ENCODE peak calls at places on chromosomes 1 and 21, in ten cellular contexts. One of them, this sample, is unnamed.

GRCh38 chr1:156616463-156616862 is 2.8 kb upstream of the HAPLN2 start:
- DNase-seq in T-helper 9 cell: no peak
- DNase-seq in CD4-positive, CD25-positive, alpha-beta regulatory T cell: no peak
- DNase-seq in ascending aorta: no peak
- DNase-seq in HEK293T: peak
- DNase-seq in stromal cell of bone marrow: no peak
- DNase-seq in stomach: no peak
- DNase-seq in activated naive CD4-positive, alpha-beta T cell: no peak
- DNase-seq in right lobe of liver: no peak
- DNase-seq in GM12865: no peak
- DNase-seq in this sample: no peak

GRCh38 chr1:200242379-200243041 is 167.3 kb downstream of the ZNF281 start:
- DNase-seq in T-helper 9 cell: no peak
- DNase-seq in CD4-positive, CD25-positive, alpha-beta regulatory T cell: no peak
- DNase-seq in ascending aorta: no peak
- DNase-seq in HEK293T: peak
- DNase-seq in stromal cell of bone marrow: no peak
- DNase-seq in stomach: no peak
- DNase-seq in activated naive CD4-positive, alpha-beta T cell: no peak
- DNase-seq in right lobe of liver: no peak
- DNase-seq in GM12865: no peak
- DNase-seq in this sample: no peak

GRCh38 chr1:64404202-64404601 is 65.7 kb upstream of the CACHD1 start:
- DNase-seq in T-helper 9 cell: no peak
- DNase-seq in CD4-positive, CD25-positive, alpha-beta regulatory T cell: no peak
- DNase-seq in ascending aorta: no peak
- DNase-seq in HEK293T: no peak
- DNase-seq in stromal cell of bone marrow: no peak
- DNase-seq in stomach: no peak
- DNase-seq in activated naive CD4-positive, alpha-beta T cell: no peak
- DNase-seq in right lobe of liver: no peak
- DNase-seq in GM12865: no peak
- DNase-seq in this sample: no peak

GRCh38 chr1:169108897-169109560 is 2.5 kb downstream of the ATP1B1 start:
- DNase-seq in T-helper 9 cell: no peak
- DNase-seq in CD4-positive, CD25-positive, alpha-beta regulatory T cell: no peak
- DNase-seq in ascending aorta: no peak
- DNase-seq in HEK293T: no peak
- DNase-seq in stromal cell of bone marrow: no peak
- DNase-seq in stomach: peak
- DNase-seq in activated naive CD4-positive, alpha-beta T cell: no peak
- DNase-seq in right lobe of liver: peak
- DNase-seq in GM12865: peak
- DNase-seq in this sample: no peak

GRCh38 chr1:42146916-42147320 is 6.3 kb upstream of the GUCA2B start:
- DNase-seq in T-helper 9 cell: peak
- DNase-seq in CD4-positive, CD25-positive, alpha-beta regulatory T cell: peak
- DNase-seq in ascending aorta: no peak
- DNase-seq in HEK293T: peak
- DNase-seq in stromal cell of bone marrow: peak
- DNase-seq in stomach: peak
- DNase-seq in activated naive CD4-positive, alpha-beta T cell: peak
- DNase-seq in right lobe of liver: peak
- DNase-seq in GM12865: peak
- DNase-seq in this sample: peak

GRCh38 chr1:206957639-206958038 is 11.4 kb upstream of the PIGR start:
- DNase-seq in T-helper 9 cell: no peak
- DNase-seq in CD4-positive, CD25-positive, alpha-beta regulatory T cell: no peak
- DNase-seq in ascending aorta: no peak
- DNase-seq in HEK293T: no peak
- DNase-seq in stromal cell of bone marrow: no peak
- DNase-seq in stomach: no peak
- DNase-seq in activated naive CD4-positive, alpha-beta T cell: no peak
- DNase-seq in right lobe of liver: no peak
- DNase-seq in GM12865: no peak
- DNase-seq in this sample: no peak

GRCh38 chr1:38786040-38786436 is 73.5 kb downstream of the RRAGC start:
- DNase-seq in T-helper 9 cell: no peak
- DNase-seq in CD4-positive, CD25-positive, alpha-beta regulatory T cell: no peak
- DNase-seq in ascending aorta: no peak
- DNase-seq in HEK293T: no peak
- DNase-seq in stromal cell of bone marrow: no peak
- DNase-seq in stomach: no peak
- DNase-seq in activated naive CD4-positive, alpha-beta T cell: no peak
- DNase-seq in right lobe of liver: no peak
- DNase-seq in GM12865: no peak
- DNase-seq in this sample: no peak

GRCh38 chr1:68101829-68102228 is 51.4 kb upstream of the DIRAS3 start:
- DNase-seq in T-helper 9 cell: no peak
- DNase-seq in CD4-positive, CD25-positive, alpha-beta regulatory T cell: no peak
- DNase-seq in ascending aorta: no peak
- DNase-seq in HEK293T: no peak
- DNase-seq in stromal cell of bone marrow: no peak
- DNase-seq in stomach: no peak
- DNase-seq in activated naive CD4-positive, alpha-beta T cell: no peak
- DNase-seq in right lobe of liver: no peak
- DNase-seq in GM12865: no peak
- DNase-seq in this sample: no peak

GRCh38 chr1:56894014-56894413 is 39.4 kb downstream of the C8A start:
- DNase-seq in T-helper 9 cell: no peak
- DNase-seq in CD4-positive, CD25-positive, alpha-beta regulatory T cell: no peak
- DNase-seq in ascending aorta: no peak
- DNase-seq in HEK293T: no peak
- DNase-seq in stromal cell of bone marrow: no peak
- DNase-seq in stomach: no peak
- DNase-seq in activated naive CD4-positive, alpha-beta T cell: no peak
- DNase-seq in right lobe of liver: no peak
- DNase-seq in GM12865: no peak
- DNase-seq in this sample: no peak

GRCh38 chr1:228076796-228077430 is 5.6 kb upstream of the ARF1 start:
- DNase-seq in T-helper 9 cell: no peak
- DNase-seq in CD4-positive, CD25-positive, alpha-beta regulatory T cell: no peak
- DNase-seq in ascending aorta: no peak
- DNase-seq in HEK293T: no peak
- DNase-seq in stromal cell of bone marrow: no peak
- DNase-seq in stomach: peak
- DNase-seq in activated naive CD4-positive, alpha-beta T cell: no peak
- DNase-seq in right lobe of liver: peak
- DNase-seq in GM12865: no peak
- DNase-seq in this sample: no peak

GRCh38 chr21:41612674-41613250 is 104.8 kb upstream of the TMPRSS2 start:
- DNase-seq in T-helper 9 cell: no peak
- DNase-seq in CD4-positive, CD25-positive, alpha-beta regulatory T cell: no peak
- DNase-seq in ascending aorta: peak
- DNase-seq in HEK293T: peak
- DNase-seq in stromal cell of bone marrow: peak
- DNase-seq in stomach: peak
- DNase-seq in activated naive CD4-positive, alpha-beta T cell: no peak
- DNase-seq in right lobe of liver: peak
- DNase-seq in GM12865: no peak
- DNase-seq in this sample: peak

GRCh38 chr1:246954126-246954525 is 22.4 kb upstream of the AHCTF1 start:
- DNase-seq in T-helper 9 cell: no peak
- DNase-seq in CD4-positive, CD25-positive, alpha-beta regulatory T cell: no peak
- DNase-seq in ascending aorta: no peak
- DNase-seq in HEK293T: no peak
- DNase-seq in stromal cell of bone marrow: no peak
- DNase-seq in stomach: no peak
- DNase-seq in activated naive CD4-positive, alpha-beta T cell: no peak
- DNase-seq in right lobe of liver: no peak
- DNase-seq in GM12865: no peak
- DNase-seq in this sample: no peak

GRCh38 chr1:214208525-214208924 is 72.4 kb upstream of the SMYD2 start:
- DNase-seq in T-helper 9 cell: no peak
- DNase-seq in CD4-positive, CD25-positive, alpha-beta regulatory T cell: no peak
- DNase-seq in ascending aorta: no peak
- DNase-seq in HEK293T: no peak
- DNase-seq in stromal cell of bone marrow: no peak
- DNase-seq in stomach: no peak
- DNase-seq in activated naive CD4-positive, alpha-beta T cell: no peak
- DNase-seq in right lobe of liver: peak
- DNase-seq in GM12865: no peak
- DNase-seq in this sample: no peak

GRCh38 chr21:8989883-8990325 is 1531.5 kb upstream of the TPTE start:
- DNase-seq in T-helper 9 cell: no peak
- DNase-seq in CD4-positive, CD25-positive, alpha-beta regulatory T cell: no peak
- DNase-seq in ascending aorta: no peak
- DNase-seq in HEK293T: peak
- DNase-seq in stromal cell of bone marrow: no peak
- DNase-seq in stomach: no peak
- DNase-seq in activated naive CD4-positive, alpha-beta T cell: no peak
- DNase-seq in right lobe of liver: no peak
- DNase-seq in GM12865: no peak
- DNase-seq in this sample: no peak

GRCh38 chr1:170864238-170864637 is 71.1 kb upstream of the MROH9 start:
- DNase-seq in T-helper 9 cell: no peak
- DNase-seq in CD4-positive, CD25-positive, alpha-beta regulatory T cell: no peak
- DNase-seq in ascending aorta: no peak
- DNase-seq in HEK293T: no peak
- DNase-seq in stromal cell of bone marrow: peak
- DNase-seq in stomach: no peak
- DNase-seq in activated naive CD4-positive, alpha-beta T cell: no peak
- DNase-seq in right lobe of liver: no peak
- DNase-seq in GM12865: no peak
- DNase-seq in this sample: no peak

GRCh38 chr1:184622136-184622823 is 132.4 kb downstream of the EDEM3 start:
- DNase-seq in T-helper 9 cell: no peak
- DNase-seq in CD4-positive, CD25-positive, alpha-beta regulatory T cell: no peak
- DNase-seq in ascending aorta: no peak
- DNase-seq in HEK293T: peak
- DNase-seq in stromal cell of bone marrow: peak
- DNase-seq in stomach: peak
- DNase-seq in activated naive CD4-positive, alpha-beta T cell: no peak
- DNase-seq in right lobe of liver: peak
- DNase-seq in GM12865: no peak
- DNase-seq in this sample: no peak

GRCh38 chr1:161399257-161399998 is 31.8 kb upstream of the CFAP126 start:
- DNase-seq in T-helper 9 cell: peak
- DNase-seq in CD4-positive, CD25-positive, alpha-beta regulatory T cell: peak
- DNase-seq in ascending aorta: peak
- DNase-seq in HEK293T: peak
- DNase-seq in stromal cell of bone marrow: peak
- DNase-seq in stomach: peak
- DNase-seq in activated naive CD4-positive, alpha-beta T cell: peak
- DNase-seq in right lobe of liver: peak
- DNase-seq in GM12865: peak
- DNase-seq in this sample: peak

GRCh38 chr1:220706480-220706879 is 16.3 kb downstream of the C1orf115 start:
- DNase-seq in T-helper 9 cell: no peak
- DNase-seq in CD4-positive, CD25-positive, alpha-beta regulatory T cell: no peak
- DNase-seq in ascending aorta: no peak
- DNase-seq in HEK293T: no peak
- DNase-seq in stromal cell of bone marrow: no peak
- DNase-seq in stomach: no peak
- DNase-seq in activated naive CD4-positive, alpha-beta T cell: no peak
- DNase-seq in right lobe of liver: no peak
- DNase-seq in GM12865: no peak
- DNase-seq in this sample: no peak

GRCh38 chr1:20956272-20956671 is 169.2 kb upstream of the HP1BP3 start:
- DNase-seq in T-helper 9 cell: no peak
- DNase-seq in CD4-positive, CD25-positive, alpha-beta regulatory T cell: no peak
- DNase-seq in ascending aorta: no peak
- DNase-seq in HEK293T: no peak
- DNase-seq in stromal cell of bone marrow: no peak
- DNase-seq in stomach: no peak
- DNase-seq in activated naive CD4-positive, alpha-beta T cell: no peak
- DNase-seq in right lobe of liver: no peak
- DNase-seq in GM12865: no peak
- DNase-seq in this sample: no peak

GRCh38 chr1:173112129-173112528 is 61.4 kb upstream of the TNFSF18 start:
- DNase-seq in T-helper 9 cell: no peak
- DNase-seq in CD4-positive, CD25-positive, alpha-beta regulatory T cell: no peak
- DNase-seq in ascending aorta: no peak
- DNase-seq in HEK293T: no peak
- DNase-seq in stromal cell of bone marrow: no peak
- DNase-seq in stomach: no peak
- DNase-seq in activated naive CD4-positive, alpha-beta T cell: no peak
- DNase-seq in right lobe of liver: no peak
- DNase-seq in GM12865: peak
- DNase-seq in this sample: no peak

GRCh38 chr1:230179249-230179648 is 112.2 kb downstream of the GALNT2 start:
- DNase-seq in T-helper 9 cell: no peak
- DNase-seq in CD4-positive, CD25-positive, alpha-beta regulatory T cell: no peak
- DNase-seq in ascending aorta: no peak
- DNase-seq in HEK293T: no peak
- DNase-seq in stromal cell of bone marrow: no peak
- DNase-seq in stomach: no peak
- DNase-seq in activated naive CD4-positive, alpha-beta T cell: no peak
- DNase-seq in right lobe of liver: no peak
- DNase-seq in GM12865: no peak
- DNase-seq in this sample: no peak

GRCh38 chr1:176595217-176595616 is 132.2 kb downstream of the PAPPA2 start:
- DNase-seq in T-helper 9 cell: no peak
- DNase-seq in CD4-positive, CD25-positive, alpha-beta regulatory T cell: no peak
- DNase-seq in ascending aorta: no peak
- DNase-seq in HEK293T: no peak
- DNase-seq in stromal cell of bone marrow: no peak
- DNase-seq in stomach: no peak
- DNase-seq in activated naive CD4-positive, alpha-beta T cell: no peak
- DNase-seq in right lobe of liver: no peak
- DNase-seq in GM12865: no peak
- DNase-seq in this sample: no peak

GRCh38 chr1:172533511-172534116 is 664 bp downstream of the SUCO start:
- DNase-seq in T-helper 9 cell: peak
- DNase-seq in CD4-positive, CD25-positive, alpha-beta regulatory T cell: peak
- DNase-seq in ascending aorta: peak
- DNase-seq in HEK293T: peak
- DNase-seq in stromal cell of bone marrow: no peak
- DNase-seq in stomach: peak
- DNase-seq in activated naive CD4-positive, alpha-beta T cell: no peak
- DNase-seq in right lobe of liver: peak
- DNase-seq in GM12865: peak
- DNase-seq in this sample: peak

GRCh38 chr1:40944841-40945430 is 34.6 kb upstream of the CTPS1 start:
- DNase-seq in T-helper 9 cell: no peak
- DNase-seq in CD4-positive, CD25-positive, alpha-beta regulatory T cell: no peak
- DNase-seq in ascending aorta: no peak
- DNase-seq in HEK293T: no peak
- DNase-seq in stromal cell of bone marrow: no peak
- DNase-seq in stomach: peak
- DNase-seq in activated naive CD4-positive, alpha-beta T cell: no peak
- DNase-seq in right lobe of liver: peak
- DNase-seq in GM12865: no peak
- DNase-seq in this sample: no peak

GRCh38 chr21:17610862-17611261 is 1.8 kb downstream of the BTG3 start:
- DNase-seq in T-helper 9 cell: peak
- DNase-seq in CD4-positive, CD25-positive, alpha-beta regulatory T cell: no peak
- DNase-seq in ascending aorta: no peak
- DNase-seq in HEK293T: no peak
- DNase-seq in stromal cell of bone marrow: no peak
- DNase-seq in stomach: peak
- DNase-seq in activated naive CD4-positive, alpha-beta T cell: no peak
- DNase-seq in right lobe of liver: no peak
- DNase-seq in GM12865: no peak
- DNase-seq in this sample: no peak

GRCh38 chr1:36691374-36691773 is 208.7 kb upstream of the CSF3R start:
- DNase-seq in T-helper 9 cell: no peak
- DNase-seq in CD4-positive, CD25-positive, alpha-beta regulatory T cell: no peak
- DNase-seq in ascending aorta: no peak
- DNase-seq in HEK293T: no peak
- DNase-seq in stromal cell of bone marrow: no peak
- DNase-seq in stomach: no peak
- DNase-seq in activated naive CD4-positive, alpha-beta T cell: no peak
- DNase-seq in right lobe of liver: no peak
- DNase-seq in GM12865: no peak
- DNase-seq in this sample: no peak

GRCh38 chr1:44029260-44029910 is 1.9 kb downstream of the SLC6A9 start:
- DNase-seq in T-helper 9 cell: no peak
- DNase-seq in CD4-positive, CD25-positive, alpha-beta regulatory T cell: no peak
- DNase-seq in ascending aorta: no peak
- DNase-seq in HEK293T: peak
- DNase-seq in stromal cell of bone marrow: no peak
- DNase-seq in stomach: no peak
- DNase-seq in activated naive CD4-positive, alpha-beta T cell: no peak
- DNase-seq in right lobe of liver: no peak
- DNase-seq in GM12865: no peak
- DNase-seq in this sample: no peak

GRCh38 chr1:231836227-231836893 is 209.8 kb downstream of the DISC1 start:
- DNase-seq in T-helper 9 cell: no peak
- DNase-seq in CD4-positive, CD25-positive, alpha-beta regulatory T cell: no peak
- DNase-seq in ascending aorta: no peak
- DNase-seq in HEK293T: no peak
- DNase-seq in stromal cell of bone marrow: no peak
- DNase-seq in stomach: no peak
- DNase-seq in activated naive CD4-positive, alpha-beta T cell: no peak
- DNase-seq in right lobe of liver: no peak
- DNase-seq in GM12865: no peak
- DNase-seq in this sample: no peak

This sample was measured in RWPE2.